ENCODE peak calls at places on chromosomes 16 and 17, in eight cellular contexts. H is body of pancreas, Q is mesendoderm, P is A549, N is neuronal stem cell, C is endothelial cell of umbilical vein, X is RWPE1, K is PC-3. V is an unnamed sample.

GRCh38 chr17:79006794-79007503 is 2.6 kb downstream of the CANT1 start:
- DNase-seq in H (no peak), Q (no peak), P (no peak), N (no peak), C (no peak), X (no peak), K (no peak), V (no peak)

GRCh38 chr16:63581560-63581959 is 1540.3 kb downstream of the CDH11 start:
- DNase-seq in H (no peak), Q (no peak), P (no peak), N (no peak), C (no peak), X (no peak), K (no peak), V (no peak)

GRCh38 chr17:17067277-17067676 is 25.0 kb downstream of the MPRIP start:
- DNase-seq in H (no peak), Q (peak), P (no peak), N (no peak), C (no peak), X (no peak), K (no peak), V (no peak)

GRCh38 chr17:77930780-77931768 is 27.4 kb upstream of the TNRC6C start:
- DNase-seq in H (no peak), Q (no peak), P (no peak), N (no peak), C (no peak), X (no peak), K (no peak), V (no peak)

GRCh38 chr16:81394966-81395655 is 49.5 kb upstream of the CMIP start:
- DNase-seq in H (no peak), Q (no peak), P (no peak), N (no peak), C (peak), X (no peak), K (no peak), V (no peak)

GRCh38 chr17:41691031-41691777 is 2.5 kb downstream of the EIF1 start:
- DNase-seq in H (no peak), Q (no peak), P (no peak), N (no peak), C (no peak), X (no peak), K (no peak), V (no peak)

GRCh38 chr16:76484020-76484419 is 206.8 kb downstream of the CNTNAP4 start:
- DNase-seq in H (no peak), Q (no peak), P (no peak), N (no peak), C (no peak), X (no peak), K (no peak), V (no peak)

GRCh38 chr16:68752602-68753001 is 15.5 kb downstream of the CDH1 start:
- DNase-seq in H (no peak), Q (peak), P (no peak), N (no peak), C (no peak), X (no peak), K (no peak), V (no peak)

GRCh38 chr17:8161289-8162231 is 1.2 kb downstream of the VAMP2 start:
- DNase-seq in H (no peak), Q (no peak), P (no peak), N (no peak), C (no peak), X (no peak), K (no peak), V (no peak)

GRCh38 chr16:88569614-88569984 is 604 bp upstream of the ZC3H18 start:
- DNase-seq in H (no peak), Q (no peak), P (no peak), N (no peak), C (no peak), X (peak), K (no peak), V (no peak)
- H3K27ac ChIP-seq in H (peak), Q (no peak), P (peak), N (no peak), C (peak), X (peak), K (no peak), V (no peak)

GRCh38 chr16:29943846-29944669 is 17.8 kb upstream of the TMEM219 start:
- DNase-seq in H (peak), Q (peak), P (peak), N (no peak), C (peak), X (peak), K (peak), V (peak)

GRCh38 chr16:29940656-29941055 is 14.6 kb upstream of the KCTD13 start:
- DNase-seq in H (no peak), Q (no peak), P (no peak), N (no peak), C (no peak), X (no peak), K (no peak), V (no peak)
- H3K27ac ChIP-seq in H (no peak), Q (no peak), P (no peak), N (no peak), C (no peak), X (no peak), K (no peak), V (no peak)

DNA sequence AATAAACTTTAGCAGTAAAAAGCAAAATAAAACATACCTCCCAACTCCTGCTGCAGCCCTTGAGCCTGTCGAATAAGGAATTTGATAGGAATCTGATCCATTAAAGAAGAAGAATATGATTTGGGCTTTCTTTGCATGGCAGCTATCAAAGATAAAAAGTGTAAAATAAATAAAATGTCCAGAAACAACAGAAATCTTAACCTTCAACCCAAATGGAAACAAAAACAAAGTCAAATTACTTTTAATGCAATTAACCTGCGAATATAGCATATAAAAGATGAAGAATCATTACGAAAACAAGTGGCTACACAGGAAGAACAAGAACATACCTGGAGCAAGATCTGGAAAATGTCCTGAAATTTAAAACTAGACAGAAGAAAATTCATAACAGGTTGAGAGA is 21.5 kb upstream of the BRIP1 start:
- DNase-seq in H (no peak), Q (no peak), P (no peak), N (no peak), C (no peak), X (no peak), K (no peak), V (no peak)
- H3K27ac ChIP-seq in H (no peak), Q (no peak), P (no peak), N (no peak), C (no peak), X (no peak), K (no peak), V (no peak)

GRCh38 chr16:30926937-30927788 is 3.8 kb downstream of the FBXL19 start:
- DNase-seq in H (no peak), Q (no peak), P (no peak), N (no peak), C (no peak), X (no peak), K (no peak), V (no peak)

GRCh38 chr16:30924797-30925645 is 1.6 kb downstream of the FBXL19 start:
- DNase-seq in H (no peak), Q (no peak), P (no peak), N (no peak), C (no peak), X (no peak), K (no peak), V (no peak)

GRCh38 chr16:30926333-30926811 is 3.0 kb downstream of the FBXL19 start:
- DNase-seq in H (no peak), Q (no peak), P (no peak), N (no peak), C (no peak), X (no peak), K (no peak), V (no peak)

GRCh38 chr16:30924086-30924714 is 828 bp downstream of the FBXL19 start:
- DNase-seq in H (peak), Q (peak), P (no peak), N (peak), C (no peak), X (no peak), K (no peak), V (no peak)

GRCh38 chr16:30925646-30926332 is 2.4 kb downstream of the FBXL19 start:
- DNase-seq in H (no peak), Q (no peak), P (no peak), N (no peak), C (no peak), X (no peak), K (no peak), V (no peak)
- H3K27ac ChIP-seq in H (no peak), Q (no peak), P (no peak), N (no peak), C (no peak), X (peak), K (no peak), V (no peak)

GRCh38 chr16:24688359-24688758 is 41.1 kb upstream of the TNRC6A start:
- DNase-seq in H (no peak), Q (no peak), P (no peak), N (no peak), C (no peak), X (no peak), K (no peak), V (no peak)

GRCh38 chr16:24689128-24689527 is 40.3 kb upstream of the TNRC6A start:
- DNase-seq in H (no peak), Q (peak), P (peak), N (no peak), C (peak), X (no peak), K (peak), V (no peak)

GRCh38 chr16:24698314-24698713 is 31.1 kb upstream of the TNRC6A start:
- DNase-seq in H (no peak), Q (no peak), P (no peak), N (no peak), C (no peak), X (no peak), K (no peak), V (no peak)

GRCh38 chr16:24696699-24697098 is 32.8 kb upstream of the TNRC6A start:
- DNase-seq in H (no peak), Q (no peak), P (no peak), N (no peak), C (no peak), X (no peak), K (no peak), V (no peak)

DNA sequence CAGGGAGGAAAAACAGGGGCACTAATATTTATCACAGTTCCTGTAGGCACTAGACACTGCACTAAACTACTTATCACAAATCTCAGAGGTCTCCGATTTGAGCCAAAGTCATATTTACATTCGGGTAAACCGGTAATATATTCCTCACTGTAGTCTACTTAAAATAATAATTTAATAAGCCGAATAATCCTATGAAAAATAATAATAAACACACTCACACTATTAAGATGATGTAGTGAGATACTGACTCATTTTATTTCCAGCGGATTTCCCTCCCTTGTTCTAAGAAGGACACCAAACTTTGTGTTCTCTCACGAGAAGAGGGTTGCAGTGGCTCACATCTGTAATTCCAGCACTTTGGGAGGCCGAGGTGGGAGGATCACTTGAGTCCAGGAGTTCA is 36.6 kb upstream of the TNRC6A start:
- DNase-seq in H (no peak), Q (no peak), P (no peak), N (no peak), C (peak), X (no peak), K (no peak), V (no peak)
- H3K27ac ChIP-seq in H (no peak), Q (no peak), P (no peak), N (no peak), C (peak), X (no peak), K (no peak), V (no peak)

DNA sequence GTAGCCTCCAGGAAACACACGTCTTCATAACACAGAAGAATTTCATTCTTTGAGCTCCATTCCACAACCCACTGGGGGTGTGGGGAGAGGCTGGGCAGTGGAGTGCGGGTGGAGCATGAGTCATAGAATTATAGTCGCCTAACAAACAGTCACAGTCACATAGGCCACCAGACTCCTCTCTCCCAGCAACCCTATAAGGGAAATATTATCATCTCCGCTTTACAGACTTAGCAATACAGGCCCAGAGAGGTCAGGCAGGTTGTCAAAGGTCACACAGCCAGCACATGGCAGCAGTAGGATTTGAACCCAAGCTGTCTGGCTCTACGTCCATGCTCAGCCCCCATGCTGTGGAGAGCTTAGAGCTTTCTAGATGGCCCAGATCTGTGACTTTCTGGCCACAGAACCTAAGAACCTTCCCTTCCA is 10.6 kb upstream of the LITAF start:
- DNase-seq in H (peak), Q (no peak), P (no peak), N (no peak), C (no peak), X (no peak), K (peak), V (no peak)
- H3K27ac ChIP-seq in H (peak), Q (no peak), P (peak), N (no peak), C (no peak), X (peak), K (no peak), V (peak)

GRCh38 chr16:86663691-86664517 is 85.6 kb downstream of the FOXL1 start:
- DNase-seq in H (no peak), Q (no peak), P (no peak), N (no peak), C (peak), X (no peak), K (peak), V (no peak)
- H3K27ac ChIP-seq in H (no peak), Q (no peak), P (peak), N (no peak), C (peak), X (peak), K (peak), V (peak)

DNA sequence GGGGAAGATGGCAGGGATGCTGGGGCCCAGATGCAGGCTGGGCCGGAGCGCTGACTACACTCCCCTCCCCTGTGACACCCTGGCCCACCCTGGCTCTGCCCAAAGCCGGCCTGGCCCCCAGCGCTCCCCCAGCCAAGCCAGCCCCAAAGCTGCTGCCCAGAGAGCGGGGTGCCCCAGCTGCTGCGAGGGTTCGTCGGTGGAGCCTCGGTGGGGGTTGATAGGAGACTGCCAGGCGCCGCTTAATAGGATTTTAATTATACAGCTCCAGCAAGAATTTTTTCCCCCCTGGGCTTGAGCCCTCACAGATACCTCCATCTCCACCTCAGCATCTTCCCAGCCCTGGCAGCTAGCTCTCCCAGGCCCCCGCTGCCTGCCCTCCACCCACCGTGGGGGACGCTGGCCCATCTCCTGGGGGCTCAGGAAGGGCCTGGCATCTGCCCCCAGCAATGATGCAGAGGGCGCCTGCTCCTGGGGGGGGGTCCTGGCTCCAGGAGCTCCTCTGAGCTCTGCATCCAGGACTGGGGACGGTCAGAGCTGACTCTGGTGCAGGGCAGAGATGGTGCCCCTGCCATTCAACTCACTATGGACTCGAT is 36.8 kb upstream of the DLX4 start:
- DNase-seq in H (no peak), Q (no peak), P (no peak), N (no peak), C (no peak), X (no peak), K (no peak), V (no peak)
- H3K27ac ChIP-seq in H (no peak), Q (no peak), P (no peak), N (no peak), C (no peak), X (no peak), K (no peak), V (no peak)